ENCODE peak calls at places on chromosomes 6 and 20, in nine cellular contexts. G, P, Y, F, O, C, M, D and Z are unnamed samples.

GRCh38 chr6:35664945-35665344 is 23.8 kb downstream of the FKBP5 start:
- DNase-seq in P (no peak), O (no peak), F (no peak), G (no peak), M (no peak), C (no peak), D (no peak), Y (no peak), Z (no peak)

GRCh38 chr6:7050911-7051779 is 56.6 kb upstream of the RREB1 start:
- DNase-seq in G (peak; percentile 11), Y (peak; percentile 75), P (peak; percentile 39), D (no peak), F (peak; percentile 79), C (peak; percentile 62), O (peak; percentile 44), M (peak; percentile 64), Z (no peak)

GRCh38 chr20:57821930-57822329 is 112.1 kb upstream of the PMEPA1 start:
- DNase-seq in Y (no peak), O (no peak), D (no peak), M (no peak), G (no peak), F (no peak), C (no peak), P (no peak), Z (no peak)

GRCh38 chr6:169172946-169173345 is 80.7 kb downstream of the THBS2 start:
- DNase-seq in Y (no peak), F (no peak), O (peak; percentile 31), P (no peak), M (no peak), G (no peak), D (no peak), C (no peak), Z (no peak)

GRCh38 chr6:16064687-16065086 is 64.2 kb upstream of the MYLIP start:
- DNase-seq in O (no peak), F (no peak), D (no peak), M (no peak), P (no peak), Y (peak; percentile 12), C (no peak), G (no peak), Z (no peak)

GRCh38 chr6:145507251-145507650 is 228.1 kb downstream of the EPM2A start:
- DNase-seq in Y (no peak), M (no peak), O (no peak), G (no peak), P (no peak), D (no peak), C (no peak), F (no peak), Z (no peak)

GRCh38 chr6:145153495-145153894 is 581.8 kb downstream of the EPM2A start:
- DNase-seq in C (no peak), D (no peak), G (no peak), F (no peak), O (no peak), Y (no peak), P (no peak), M (no peak), Z (no peak)

GRCh38 chr6:28212510-28213212 is 12.4 kb upstream of the ZSCAN9 start:
- DNase-seq in Y (peak; percentile 53), D (no peak), C (peak; percentile 68), F (peak; percentile 55), G (no peak), O (peak; percentile 66), P (no peak), M (no peak), Z (no peak)

GRCh38 chr6:151452750-151453427 is 963 bp upstream of the RMND1 start:
- DNase-seq in O (peak; percentile 24), G (no peak), M (peak; percentile 35), F (no peak), P (no peak), D (no peak), C (no peak), Y (no peak), Z (peak; percentile 31)

GRCh38 chr20:17406191-17406590 is 125.0 kb downstream of the BFSP1 start:
- DNase-seq in Y (no peak), D (no peak), P (no peak), C (no peak), G (no peak), F (no peak), M (no peak), O (no peak), Z (no peak)

GRCh38 chr6:159879829-159880228 is 11.0 kb upstream of the MAS1 start:
- DNase-seq in C (no peak), G (no peak), D (no peak), F (no peak), P (no peak), M (no peak), Y (no peak), O (no peak), Z (no peak)

GRCh38 chr6:135624402-135625297 is 127.1 kb upstream of the AHI1 start:
- DNase-seq in C (no peak), M (no peak), P (no peak), F (no peak), G (no peak), D (no peak), Y (peak; percentile 15), O (no peak), Z (no peak)

GRCh38 chr20:21033817-21034216 is 72.3 kb downstream of the LINC00237 start:
- DNase-seq in F (no peak), O (no peak), D (no peak), Y (no peak), P (no peak), M (no peak), G (no peak), C (no peak), Z (no peak)

GRCh38 chr20:4141616-4142240 is 126.4 kb upstream of the RNF24 start:
- DNase-seq in P (no peak), Y (no peak), O (no peak), D (no peak), F (no peak), M (no peak), G (no peak), C (no peak), Z (no peak)

GRCh38 chr6:45212976-45213375 is 115.2 kb upstream of the RUNX2 start:
- DNase-seq in C (no peak), M (no peak), G (no peak), D (no peak), P (no peak), F (no peak), O (no peak), Y (no peak), Z (no peak)

GRCh38 chr20:47133809-47134456 is 222.6 kb downstream of the ZMYND8 start:
- DNase-seq in G (no peak), F (peak; percentile 33), M (peak; percentile 25), Y (no peak), O (peak; percentile 77), D (no peak), P (no peak), C (no peak), Z (no peak)

GRCh38 chr6:139289233-139289632 is 2.6 kb downstream of the TXLNB start:
- DNase-seq in M (no peak), G (no peak), C (no peak), D (no peak), Y (no peak), F (no peak), P (no peak), O (no peak), Z (no peak)

GRCh38 chr6:130306377-130306776 is 59.4 kb upstream of the TMEM200A start:
- DNase-seq in C (no peak), O (no peak), F (no peak), P (no peak), G (no peak), D (no peak), Y (no peak), M (no peak), Z (no peak)

GRCh38 chr6:157265630-157266029 is 57.7 kb downstream of the TMEM242 start:
- DNase-seq in Y (no peak), F (no peak), P (no peak), D (no peak), G (no peak), O (no peak), C (no peak), M (no peak), Z (no peak)

GRCh38 chr6:100246206-100246605 is 218.5 kb downstream of the SIM1 start:
- DNase-seq in O (no peak), M (no peak), Y (no peak), P (no peak), F (no peak), G (no peak), D (no peak), C (no peak), Z (no peak)

GRCh38 chr20:10985536-10985935 is 311.7 kb upstream of the JAG1 start:
- DNase-seq in F (no peak), O (peak; percentile 38), P (no peak), G (no peak), M (no peak), D (no peak), C (no peak), Y (no peak), Z (no peak)

GRCh38 chr6:79231101-79231500 is 3.4 kb downstream of the HMGN3 start:
- DNase-seq in P (no peak), C (no peak), G (no peak), M (no peak), Y (no peak), F (no peak), O (no peak), D (no peak), Z (no peak)